ENCODE peak calls at places on chromosomes 4 and X, in eight cellular contexts. One of them, this sample, is unnamed.

GRCh38 chrX:69014200-69014599 is 151.1 kb downstream of the PJA1 start:
- DNase-seq in mucosa of descending colon: no peak
- DNase-seq in fibroblast of pulmonary artery: peak
- DNase-seq in GM13976: no peak
- DNase-seq in upper lobe of left lung: no peak
- DNase-seq in choroid plexus epithelial cell: peak
- DNase-seq in breast epithelium: no peak
- DNase-seq in left lung: no peak
- DNase-seq in this sample: no peak

GRCh38 chr4:56575820-56576429 is 70.3 kb downstream of the ARL9 start:
- DNase-seq in mucosa of descending colon: no peak
- DNase-seq in left lung: no peak
- DNase-seq in upper lobe of left lung: no peak
- DNase-seq in choroid plexus epithelial cell: peak
- DNase-seq in breast epithelium: no peak
- DNase-seq in GM13976: peak
- DNase-seq in fibroblast of pulmonary artery: peak
- DNase-seq in this sample: no peak

GRCh38 chr4:26410385-26411293 is 79.6 kb downstream of the CCKAR start:
- DNase-seq in upper lobe of left lung: no peak
- DNase-seq in GM13976: peak
- DNase-seq in breast epithelium: no peak
- DNase-seq in left lung: no peak
- DNase-seq in choroid plexus epithelial cell: peak
- DNase-seq in mucosa of descending colon: no peak
- DNase-seq in fibroblast of pulmonary artery: peak
- DNase-seq in this sample: no peak

GRCh38 chrX:38806054-38806389 is 4.8 kb downstream of the MID1IP1 start:
- DNase-seq in breast epithelium: no peak
- DNase-seq in GM13976: no peak
- DNase-seq in choroid plexus epithelial cell: no peak
- DNase-seq in mucosa of descending colon: peak
- DNase-seq in left lung: no peak
- DNase-seq in upper lobe of left lung: no peak
- DNase-seq in fibroblast of pulmonary artery: no peak
- DNase-seq in this sample: no peak

GRCh38 chr4:1856071-1856919 is at the start of gene LETM1:
- DNase-seq in upper lobe of left lung: peak
- DNase-seq in GM13976: peak
- DNase-seq in left lung: peak
- DNase-seq in breast epithelium: peak
- DNase-seq in choroid plexus epithelial cell: peak
- DNase-seq in mucosa of descending colon: peak
- DNase-seq in fibroblast of pulmonary artery: peak
- DNase-seq in this sample: peak

GRCh38 chrX:121598356-121598755 is 550.9 kb downstream of the GLUD2 start:
- DNase-seq in GM13976: no peak
- DNase-seq in choroid plexus epithelial cell: no peak
- DNase-seq in left lung: no peak
- DNase-seq in fibroblast of pulmonary artery: no peak
- DNase-seq in breast epithelium: no peak
- DNase-seq in upper lobe of left lung: no peak
- DNase-seq in mucosa of descending colon: no peak
- DNase-seq in this sample: no peak

GRCh38 chr4:188032583-188032982 is 37.0 kb downstream of the ZFP42 start:
- DNase-seq in choroid plexus epithelial cell: no peak
- DNase-seq in GM13976: no peak
- DNase-seq in breast epithelium: no peak
- DNase-seq in fibroblast of pulmonary artery: no peak
- DNase-seq in mucosa of descending colon: no peak
- DNase-seq in upper lobe of left lung: no peak
- DNase-seq in left lung: no peak
- DNase-seq in this sample: no peak

GRCh38 chrX:8455600-8455999 is 9.0 kb upstream of the VCX3B start:
- DNase-seq in left lung: no peak
- DNase-seq in GM13976: no peak
- DNase-seq in fibroblast of pulmonary artery: no peak
- DNase-seq in upper lobe of left lung: no peak
- DNase-seq in breast epithelium: no peak
- DNase-seq in choroid plexus epithelial cell: no peak
- DNase-seq in mucosa of descending colon: no peak
- DNase-seq in this sample: no peak

GRCh38 chrX:40908026-40908425 is 172.7 kb upstream of the MED14 start:
- DNase-seq in left lung: no peak
- DNase-seq in breast epithelium: no peak
- DNase-seq in fibroblast of pulmonary artery: peak
- DNase-seq in mucosa of descending colon: no peak
- DNase-seq in choroid plexus epithelial cell: peak
- DNase-seq in upper lobe of left lung: no peak
- DNase-seq in GM13976: no peak
- DNase-seq in this sample: no peak

GRCh38 chrX:39729834-39730670 is 367.7 kb downstream of the BCOR start:
- DNase-seq in GM13976: no peak
- DNase-seq in choroid plexus epithelial cell: no peak
- DNase-seq in left lung: no peak
- DNase-seq in mucosa of descending colon: no peak
- DNase-seq in fibroblast of pulmonary artery: no peak
- DNase-seq in breast epithelium: no peak
- DNase-seq in upper lobe of left lung: no peak
- DNase-seq in this sample: no peak

GRCh38 chr4:15873117-15873516 is 65.4 kb downstream of the FGFBP1 start:
- DNase-seq in choroid plexus epithelial cell: no peak
- DNase-seq in breast epithelium: no peak
- DNase-seq in left lung: no peak
- DNase-seq in upper lobe of left lung: no peak
- DNase-seq in mucosa of descending colon: no peak
- DNase-seq in fibroblast of pulmonary artery: no peak
- DNase-seq in GM13976: no peak
- DNase-seq in this sample: no peak

GRCh38 chr4:26931451-26931850 is 70.8 kb downstream of the STIM2 start:
- DNase-seq in left lung: no peak
- DNase-seq in fibroblast of pulmonary artery: no peak
- DNase-seq in mucosa of descending colon: no peak
- DNase-seq in upper lobe of left lung: no peak
- DNase-seq in choroid plexus epithelial cell: no peak
- DNase-seq in GM13976: no peak
- DNase-seq in breast epithelium: no peak
- DNase-seq in this sample: no peak

GRCh38 chrX:139795196-139795595 is 87.2 kb upstream of the MCF2 start:
- DNase-seq in left lung: no peak
- DNase-seq in mucosa of descending colon: no peak
- DNase-seq in fibroblast of pulmonary artery: no peak
- DNase-seq in GM13976: peak
- DNase-seq in upper lobe of left lung: no peak
- DNase-seq in breast epithelium: no peak
- DNase-seq in choroid plexus epithelial cell: no peak
- DNase-seq in this sample: no peak

GRCh38 chr4:156991161-156991560 is 19.6 kb upstream of the PDGFC start:
- DNase-seq in upper lobe of left lung: no peak
- DNase-seq in choroid plexus epithelial cell: no peak
- DNase-seq in left lung: no peak
- DNase-seq in breast epithelium: no peak
- DNase-seq in GM13976: no peak
- DNase-seq in fibroblast of pulmonary artery: no peak
- DNase-seq in mucosa of descending colon: no peak
- DNase-seq in this sample: no peak

GRCh38 chrX:154408659-154409221 is 314 bp downstream of the DNASE1L1 start:
- DNase-seq in GM13976: no peak
- DNase-seq in choroid plexus epithelial cell: no peak
- DNase-seq in breast epithelium: no peak
- DNase-seq in left lung: no peak
- DNase-seq in fibroblast of pulmonary artery: no peak
- DNase-seq in upper lobe of left lung: no peak
- DNase-seq in mucosa of descending colon: no peak
- DNase-seq in this sample: no peak

DNA sequence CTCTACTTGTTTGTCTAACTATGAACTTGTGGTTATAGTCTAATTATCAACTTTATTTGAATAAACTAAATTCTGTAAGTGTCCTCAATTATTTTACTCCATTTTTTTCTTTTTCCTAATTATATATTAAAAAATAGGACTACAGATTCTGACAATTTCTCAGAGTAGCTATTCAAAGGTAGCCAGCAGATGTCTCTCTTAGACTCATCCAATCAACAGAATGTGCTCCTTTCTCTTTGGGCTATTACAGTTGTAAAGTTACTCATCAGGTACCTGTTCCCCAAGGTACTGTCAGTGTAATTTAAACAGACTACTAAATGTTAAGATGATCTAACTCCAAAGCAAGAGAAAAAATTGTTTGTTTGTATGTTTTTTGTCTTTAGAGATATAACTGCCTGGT is 248.6 kb downstream of the PCDH18 start:
- DNase-seq in left lung: no peak
- DNase-seq in fibroblast of pulmonary artery: peak
- DNase-seq in choroid plexus epithelial cell: peak
- DNase-seq in breast epithelium: no peak
- DNase-seq in GM13976: no peak
- DNase-seq in upper lobe of left lung: no peak
- DNase-seq in mucosa of descending colon: no peak
- DNase-seq in this sample: no peak
- TF ChIP-seq CTCF in left lung: no peak
- TF ChIP-seq CTCF in fibroblast of pulmonary artery: peak
- TF ChIP-seq CTCF in choroid plexus epithelial cell: peak
- TF ChIP-seq CTCF in breast epithelium: no peak
- TF ChIP-seq CTCF in GM13976: no peak
- TF ChIP-seq CTCF in upper lobe of left lung: no peak
- TF ChIP-seq CTCF in mucosa of descending colon: no peak
- TF ChIP-seq CTCF in this sample: no peak

GRCh38 chr4:96170198-96170597 is 330.3 kb downstream of the PDHA2 start:
- DNase-seq in choroid plexus epithelial cell: no peak
- DNase-seq in upper lobe of left lung: no peak
- DNase-seq in GM13976: peak
- DNase-seq in mucosa of descending colon: no peak
- DNase-seq in breast epithelium: no peak
- DNase-seq in left lung: peak
- DNase-seq in fibroblast of pulmonary artery: no peak
- DNase-seq in this sample: no peak
- TF ChIP-seq CTCF in choroid plexus epithelial cell: no peak
- TF ChIP-seq CTCF in upper lobe of left lung: no peak
- TF ChIP-seq CTCF in GM13976: no peak
- TF ChIP-seq CTCF in mucosa of descending colon: no peak
- TF ChIP-seq CTCF in breast epithelium: no peak
- TF ChIP-seq CTCF in left lung: no peak
- TF ChIP-seq CTCF in fibroblast of pulmonary artery: no peak
- TF ChIP-seq CTCF in this sample: no peak

DNA sequence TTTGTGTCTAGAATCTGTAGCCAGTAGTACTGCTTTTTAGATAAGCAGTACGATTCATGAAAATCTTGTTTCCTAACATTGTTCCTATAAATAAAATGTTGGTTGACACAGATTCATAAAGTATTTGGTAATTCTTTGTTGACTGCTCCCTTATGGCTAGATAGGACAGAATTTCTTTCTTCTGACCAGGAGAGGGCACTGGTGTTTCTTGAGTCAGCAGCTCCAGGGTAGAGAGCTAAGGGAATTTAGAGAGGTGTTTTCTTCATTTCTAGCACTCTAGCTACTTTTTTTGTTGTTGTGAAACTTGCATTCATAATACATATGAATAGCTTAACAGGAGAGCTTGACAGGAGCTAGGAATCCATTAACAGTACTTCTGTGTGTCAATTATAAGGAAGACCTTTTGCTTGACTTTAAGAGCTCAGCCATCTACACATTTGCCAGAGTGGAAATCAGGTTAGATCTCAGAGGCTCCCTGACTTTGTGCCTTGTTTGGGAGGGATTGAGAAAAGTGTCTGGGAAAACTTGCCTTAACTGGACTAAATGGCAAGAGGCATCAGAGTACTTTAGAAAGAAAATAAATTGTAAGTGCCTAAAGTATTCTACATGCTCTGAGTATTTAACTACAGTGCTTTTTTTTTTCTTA is 756.1 kb downstream of the SH3BGRL start:
- DNase-seq in upper lobe of left lung: no peak
- DNase-seq in GM13976: peak
- DNase-seq in breast epithelium: no peak
- DNase-seq in mucosa of descending colon: no peak
- DNase-seq in left lung: no peak
- DNase-seq in fibroblast of pulmonary artery: no peak
- DNase-seq in choroid plexus epithelial cell: peak
- DNase-seq in this sample: no peak
- TF ChIP-seq CTCF in upper lobe of left lung: no peak
- TF ChIP-seq CTCF in GM13976: peak
- TF ChIP-seq CTCF in breast epithelium: peak
- TF ChIP-seq CTCF in mucosa of descending colon: no peak
- TF ChIP-seq CTCF in left lung: no peak
- TF ChIP-seq CTCF in fibroblast of pulmonary artery: no peak
- TF ChIP-seq CTCF in choroid plexus epithelial cell: peak
- TF ChIP-seq CTCF in this sample: no peak

GRCh38 chr4:172866421-172866820 is 302.2 kb upstream of the GALNT7 start:
- DNase-seq in upper lobe of left lung: no peak
- DNase-seq in fibroblast of pulmonary artery: no peak
- DNase-seq in choroid plexus epithelial cell: no peak
- DNase-seq in mucosa of descending colon: no peak
- DNase-seq in GM13976: no peak
- DNase-seq in left lung: no peak
- DNase-seq in breast epithelium: no peak
- DNase-seq in this sample: no peak

GRCh38 chr4:172865103-172865502 is 303.5 kb upstream of the GALNT7 start:
- DNase-seq in breast epithelium: no peak
- DNase-seq in left lung: no peak
- DNase-seq in choroid plexus epithelial cell: no peak
- DNase-seq in GM13976: no peak
- DNase-seq in mucosa of descending colon: no peak
- DNase-seq in fibroblast of pulmonary artery: no peak
- DNase-seq in upper lobe of left lung: no peak
- DNase-seq in this sample: no peak

GRCh38 chr4:172869621-172870268 is 298.9 kb upstream of the GALNT7 start:
- DNase-seq in upper lobe of left lung: no peak
- DNase-seq in breast epithelium: no peak
- DNase-seq in GM13976: no peak
- DNase-seq in left lung: no peak
- DNase-seq in choroid plexus epithelial cell: no peak
- DNase-seq in fibroblast of pulmonary artery: no peak
- DNase-seq in mucosa of descending colon: no peak
- DNase-seq in this sample: no peak

GRCh38 chr4:172868271-172868670 is 300.3 kb upstream of the GALNT7 start:
- DNase-seq in mucosa of descending colon: no peak
- DNase-seq in breast epithelium: no peak
- DNase-seq in choroid plexus epithelial cell: no peak
- DNase-seq in fibroblast of pulmonary artery: no peak
- DNase-seq in upper lobe of left lung: no peak
- DNase-seq in left lung: no peak
- DNase-seq in GM13976: no peak
- DNase-seq in this sample: no peak

DNA sequence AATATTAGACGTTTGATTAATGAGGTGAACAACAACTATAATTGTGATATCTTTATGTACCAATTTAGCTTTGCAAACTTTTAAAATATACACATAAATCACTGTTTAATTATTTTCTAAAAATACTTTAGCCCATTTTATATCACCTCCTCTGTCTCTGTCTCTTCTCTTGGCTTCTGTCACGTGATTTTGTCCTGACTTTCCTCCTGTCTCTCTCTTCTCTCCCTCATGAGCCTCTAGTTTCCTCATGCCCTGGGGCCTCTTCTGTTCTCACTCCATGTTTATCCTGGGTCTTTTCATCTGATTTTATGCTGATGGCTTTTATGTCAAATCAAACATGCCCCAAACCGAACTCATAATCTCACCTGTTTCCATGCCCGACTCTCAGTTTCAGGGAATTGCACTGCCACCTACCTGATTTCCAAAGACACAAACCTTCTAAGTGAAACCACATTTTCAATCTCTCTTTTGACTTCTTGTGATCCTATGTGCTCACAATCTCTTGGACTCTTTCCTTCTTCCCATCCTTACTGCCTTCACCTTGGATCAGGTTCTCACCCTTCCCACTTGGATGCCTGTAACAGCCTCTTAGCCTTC is 303.0 kb upstream of the GALNT7 start:
- DNase-seq in mucosa of descending colon: no peak
- DNase-seq in fibroblast of pulmonary artery: no peak
- DNase-seq in upper lobe of left lung: no peak
- DNase-seq in GM13976: no peak
- DNase-seq in left lung: no peak
- DNase-seq in breast epithelium: no peak
- DNase-seq in choroid plexus epithelial cell: no peak
- DNase-seq in this sample: no peak
- TF ChIP-seq CTCF in mucosa of descending colon: no peak
- TF ChIP-seq CTCF in fibroblast of pulmonary artery: no peak
- TF ChIP-seq CTCF in upper lobe of left lung: no peak
- TF ChIP-seq CTCF in GM13976: no peak
- TF ChIP-seq CTCF in left lung: no peak
- TF ChIP-seq CTCF in breast epithelium: no peak
- TF ChIP-seq CTCF in choroid plexus epithelial cell: no peak
- TF ChIP-seq CTCF in this sample: no peak